ENCODE peak calls at places on chromosomes 16 and 17, in six cellular contexts. C is brain microvascular endothelial cell, D is NCI-H1694 treated with DMSO at 0.1 percent for 48 hours, L is RWPE1, G is astrocyte of the hippocampus, T is iris pigment epithelial cell. I is an unnamed sample.

GRCh38 chr17:38606646-38607611 is 1.2 kb upstream of the SRCIN1 start:
- DNase-seq in C (no peak), D (peak), L (no peak), G (no peak), T (no peak), I (peak)

GRCh38 chr17:59684967-59685366 is 22.3 kb downstream of the PTRH2 start:
- DNase-seq in C (no peak), D (no peak), L (no peak), G (no peak), T (no peak), I (no peak)

GRCh38 chr17:2400474-2400866 is 390 bp downstream of the MNT start:
- DNase-seq in C (no peak), D (no peak), L (no peak), G (peak), T (peak), I (no peak)

GRCh38 chr16:11087691-11088431 is 143.5 kb downstream of the CLEC16A start:
- DNase-seq in C (no peak), D (no peak), L (no peak), G (no peak), T (peak), I (no peak)

GRCh38 chr17:5745091-5745820 is 160.9 kb upstream of the NLRP1 start:
- DNase-seq in C (no peak), D (no peak), L (no peak), G (no peak), T (no peak), I (no peak)

GRCh38 chr17:41786227-41787020 is at the start of gene JUP:
- DNase-seq in C (peak), D (peak), L (peak), G (peak), T (peak), I (peak)

GRCh38 chr17:64441772-64442549 is 7.0 kb upstream of the MILR1 start:
- DNase-seq in C (peak), D (no peak), L (no peak), G (no peak), T (peak), I (no peak)

GRCh38 chr17:21251611-21252010 is 1.6 kb downstream of the NATD1 start:
- DNase-seq in C (no peak), D (no peak), L (no peak), G (no peak), T (no peak), I (no peak)

GRCh38 chr16:67248401-67249177 is at the start of gene SLC9A5:
- DNase-seq in C (no peak), D (no peak), L (no peak), G (peak), T (no peak), I (no peak)

GRCh38 chr16:65388592-65388991 is 266.7 kb upstream of the CDH11 start:
- DNase-seq in C (peak), D (no peak), L (no peak), G (peak), T (peak), I (no peak)

GRCh38 chr17:81858967-81859905 is 1.1 kb downstream of the P4HB start:
- DNase-seq in C (no peak), D (no peak), L (no peak), G (no peak), T (peak), I (no peak)

GRCh38 chr17:8100149-8100548 is 12.6 kb upstream of the ALOX12B start:
- DNase-seq in C (no peak), D (no peak), L (no peak), G (no peak), T (no peak), I (no peak)

GRCh38 chr17:1999557-2000251 is 25.4 kb downstream of the RTN4RL1 start:
- DNase-seq in C (no peak), D (peak), L (no peak), G (peak), T (no peak), I (no peak)

GRCh38 chr17:77451271-77451893 is 310.6 kb downstream of the SEC14L1 start:
- DNase-seq in C (peak), D (peak), L (no peak), G (peak), T (peak), I (peak)

GRCh38 chr17:66965801-66966528 is 1.5 kb downstream of the CACNG4 start:
- DNase-seq in C (no peak), D (no peak), L (no peak), G (peak), T (no peak), I (no peak)

GRCh38 chr17:28745052-28745776 is 1.4 kb downstream of the TRAF4 start:
- DNase-seq in C (no peak), D (no peak), L (no peak), G (peak), T (peak), I (peak)

GRCh38 chr16:68369697-68370096 is 58.9 kb downstream of the PRMT7 start:
- DNase-seq in C (no peak), D (no peak), L (no peak), G (no peak), T (no peak), I (no peak)

GRCh38 chr17:78144146-78144719 is 2.0 kb upstream of the C17orf99 start:
- DNase-seq in C (peak), D (no peak), L (no peak), G (peak), T (peak), I (peak)

GRCh38 chr16:4176794-4177438 is 60.7 kb upstream of the ADCY9 start:
- DNase-seq in C (peak), D (no peak), L (peak), G (peak), T (peak), I (peak)

GRCh38 chr17:33776903-33777302 is 478.2 kb upstream of the CCL2 start:
- DNase-seq in C (no peak), D (no peak), L (no peak), G (no peak), T (no peak), I (no peak)